ENCODE peak calls at places on chromosomes 2 and 18, in six cellular contexts. C, O, P, S, F and U are unnamed samples.

GRCh38 chr2:233267516-233268245 is 16.2 kb downstream of the ATG16L1 start:
- DNase-seq in C (peak; percentile 43), O (no peak), P (no peak), S (no peak), F (peak; percentile 52), U (peak; percentile 20)

GRCh38 chr18:61528961-61529360 is 195.7 kb downstream of the CDH20 start:
- DNase-seq in C (no peak), O (no peak), P (no peak), S (no peak), F (no peak), U (no peak)

GRCh38 chr18:13356032-13356431 is 137.5 kb downstream of the LDLRAD4 start:
- DNase-seq in C (no peak), O (no peak), P (no peak), S (no peak), F (no peak), U (no peak)

GRCh38 chr2:99825630-99826029 is 316.8 kb downstream of the AFF3 start:
- DNase-seq in C (no peak), O (no peak), P (no peak), S (no peak), F (no peak), U (no peak)

GRCh38 chr2:38602136-38602731 is 494 bp downstream of the HNRNPLL start:
- DNase-seq in C (peak; percentile 43), O (peak; percentile 35), P (peak; percentile 50), S (peak; percentile 74), F (peak; percentile 35), U (peak; percentile 46)

GRCh38 chr2:135265960-135266490 is 213.9 kb downstream of the RAB3GAP1 start:
- DNase-seq in C (no peak), O (no peak), P (no peak), S (no peak), F (no peak), U (no peak)

GRCh38 chr2:64987001-64987962 is 1.9 kb upstream of the SLC1A4 start:
- DNase-seq in C (no peak), O (no peak), P (peak; percentile 48), S (no peak), F (no peak), U (no peak)

GRCh38 chr2:217994776-217995274 is 8.0 kb downstream of the TNS1 start:
- DNase-seq in C (no peak), O (no peak), P (peak; percentile 82), S (no peak), F (no peak), U (no peak)

GRCh38 chr2:70942900-70943871 is 7.5 kb downstream of the ATP6V1B1 start:
- DNase-seq in C (no peak), O (no peak), P (no peak), S (no peak), F (peak; percentile 17), U (no peak)

GRCh38 chr2:174138161-174138560 is 110.2 kb downstream of the OLA1 start:
- DNase-seq in C (no peak), O (no peak), P (peak; percentile 9), S (no peak), F (no peak), U (no peak)

GRCh38 chr2:46275995-46276394 is 21.2 kb upstream of the EPAS1 start:
- DNase-seq in C (no peak), O (no peak), P (no peak), S (no peak), F (peak; percentile 81), U (no peak)

GRCh38 chr2:64015386-64015785 is 3.8 kb downstream of the VPS54 start:
- DNase-seq in C (no peak), O (no peak), P (no peak), S (no peak), F (no peak), U (no peak)

GRCh38 chr2:160279813-160280465 is 79.9 kb upstream of the ITGB6 start:
- DNase-seq in C (no peak), O (no peak), P (no peak), S (no peak), F (no peak), U (no peak)

GRCh38 chr2:111231532-111232252 is 111.0 kb downstream of the BCL2L11 start:
- DNase-seq in C (no peak), O (no peak), P (no peak), S (no peak), F (no peak), U (no peak)

GRCh38 chr2:230847883-230848388 is 16.8 kb upstream of the ITM2C start:
- DNase-seq in C (peak; percentile 92), O (peak; percentile 94), P (peak; percentile 90), S (peak; percentile 93), F (peak; percentile 91), U (peak; percentile 84)

GRCh38 chr2:209772316-209772715 is 684 bp downstream of the UNC80 start:
- DNase-seq in C (no peak), O (no peak), P (no peak), S (no peak), F (no peak), U (no peak)

GRCh38 chr2:213932-214693 is 49.7 kb downstream of the SH3YL1 start:
- DNase-seq in C (peak; percentile 27), O (no peak), P (peak; percentile 26), S (no peak), F (no peak), U (no peak)

GRCh38 chr2:26245231-26245732 is 543 bp downstream of the HADHB start:
- DNase-seq in C (peak; percentile 36), O (no peak), P (peak; percentile 52), S (no peak), F (peak; percentile 68), U (no peak)

GRCh38 chr2:54254180-54254579 is 1.8 kb downstream of the TSPYL6 start:
- DNase-seq in C (no peak), O (no peak), P (no peak), S (no peak), F (no peak), U (no peak)

GRCh38 chr2:42464631-42465030 is 29.2 kb downstream of the KCNG3 start:
- DNase-seq in C (no peak), O (no peak), P (no peak), S (no peak), F (no peak), U (no peak)

GRCh38 chr2:61134141-61134540 is 27.8 kb upstream of the C2orf74 start:
- DNase-seq in C (no peak), O (no peak), P (no peak), S (no peak), F (no peak), U (no peak)

GRCh38 chr2:3170792-3171455 is 206.7 kb downstream of the EIPR1 start:
- DNase-seq in C (no peak), O (no peak), P (peak; percentile 3), S (peak; percentile 37), F (no peak), U (no peak)

GRCh38 chr2:24926220-24926601 is 6.2 kb upstream of the ADCY3 start:
- DNase-seq in C (no peak), O (no peak), P (no peak), S (no peak), F (no peak), U (no peak)

GRCh38 chr2:24925815-24926214 is 5.8 kb upstream of the ADCY3 start:
- DNase-seq in C (no peak), O (no peak), P (no peak), S (no peak), F (no peak), U (no peak)

GRCh38 chr2:24926602-24927252 is 6.7 kb upstream of the ADCY3 start:
- DNase-seq in C (peak; percentile 38), O (no peak), P (peak; percentile 46), S (peak; percentile 57), F (peak; percentile 54), U (no peak)

GRCh38 chr2:24929230-24929629 is 9.2 kb upstream of the ADCY3 start:
- DNase-seq in C (peak; percentile 5), O (no peak), P (no peak), S (no peak), F (no peak), U (no peak)

DNA sequence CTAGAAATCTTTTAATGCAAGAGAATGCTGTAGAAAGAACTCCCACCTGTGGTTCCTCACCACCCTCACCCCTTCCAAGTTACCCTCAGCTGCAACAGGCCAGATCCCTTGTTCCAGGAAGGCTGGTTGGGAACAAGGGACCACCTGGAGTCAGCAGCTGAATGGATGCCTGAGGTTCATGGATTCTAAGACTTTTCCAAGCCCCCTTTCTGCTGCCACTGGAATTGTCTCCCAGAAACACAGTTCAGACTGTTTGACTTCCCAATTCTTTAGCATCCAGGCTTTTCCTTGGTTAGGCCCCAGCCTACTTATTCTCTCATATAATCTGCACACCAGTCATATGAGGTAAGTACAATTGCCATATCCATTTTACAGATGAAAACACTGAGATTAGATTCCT is 8.0 kb upstream of the ADCY3 start:
- DNase-seq in C (no peak), O (no peak), P (no peak), S (no peak), F (no peak), U (no peak)
- TF ChIP-seq CTCF in C (no peak), O (no peak), P (no peak), S (no peak), F (no peak), U (no peak)

GRCh38 chr2:10305715-10306114 is 3.0 kb downstream of the HPCAL1 start:
- DNase-seq in C (peak; percentile 44), O (peak; percentile 42), P (peak; percentile 72), S (peak; percentile 81), F (peak; percentile 47), U (no peak)
- TF ChIP-seq CTCF in C (no peak), O (no peak), P (peak; percentile 20), S (peak; percentile 81), F (peak; percentile 24), U (no peak)

DNA sequence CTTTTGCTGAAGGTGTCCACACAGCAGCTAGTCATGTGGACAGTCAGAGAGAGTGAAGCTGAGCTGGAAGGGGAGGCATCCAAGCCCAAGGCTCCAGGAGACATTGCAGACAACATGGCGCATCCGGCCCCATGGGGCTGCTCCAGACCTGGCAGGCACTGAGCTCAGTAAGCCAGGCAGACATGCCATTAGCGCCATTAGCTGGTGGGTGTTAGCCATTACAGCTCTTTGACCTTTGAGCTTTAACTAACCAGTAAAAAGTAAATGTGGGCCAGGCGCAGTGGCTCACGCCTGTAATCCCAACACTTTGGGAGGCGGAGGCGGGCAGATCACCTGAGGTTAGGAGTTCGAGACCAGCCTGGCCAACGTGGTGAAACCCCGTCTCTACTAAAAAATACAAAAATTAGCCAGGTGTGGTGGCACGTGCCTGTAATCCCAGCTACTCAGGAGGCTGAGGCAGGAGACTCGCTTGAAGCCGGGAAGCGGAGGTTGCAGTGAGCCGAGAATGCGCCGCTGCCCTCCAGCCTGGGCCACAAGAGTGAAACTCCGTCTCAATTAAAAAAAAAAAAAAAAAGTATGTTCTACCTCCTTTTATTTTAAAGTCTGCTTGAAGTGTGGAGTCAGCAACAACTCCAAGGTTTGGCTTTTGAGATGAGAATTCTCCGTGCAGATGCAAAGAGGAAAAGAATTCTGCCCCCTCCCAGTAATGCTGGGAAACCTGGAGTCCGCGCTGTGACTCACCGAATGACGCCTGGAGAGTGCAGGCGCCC is 69.4 kb downstream of the TWSG1 start:
- DNase-seq in C (no peak), O (no peak), P (no peak), S (no peak), F (no peak), U (no peak)
- TF ChIP-seq CTCF in C (no peak), O (no peak), P (no peak), S (no peak), F (no peak), U (no peak)

DNA sequence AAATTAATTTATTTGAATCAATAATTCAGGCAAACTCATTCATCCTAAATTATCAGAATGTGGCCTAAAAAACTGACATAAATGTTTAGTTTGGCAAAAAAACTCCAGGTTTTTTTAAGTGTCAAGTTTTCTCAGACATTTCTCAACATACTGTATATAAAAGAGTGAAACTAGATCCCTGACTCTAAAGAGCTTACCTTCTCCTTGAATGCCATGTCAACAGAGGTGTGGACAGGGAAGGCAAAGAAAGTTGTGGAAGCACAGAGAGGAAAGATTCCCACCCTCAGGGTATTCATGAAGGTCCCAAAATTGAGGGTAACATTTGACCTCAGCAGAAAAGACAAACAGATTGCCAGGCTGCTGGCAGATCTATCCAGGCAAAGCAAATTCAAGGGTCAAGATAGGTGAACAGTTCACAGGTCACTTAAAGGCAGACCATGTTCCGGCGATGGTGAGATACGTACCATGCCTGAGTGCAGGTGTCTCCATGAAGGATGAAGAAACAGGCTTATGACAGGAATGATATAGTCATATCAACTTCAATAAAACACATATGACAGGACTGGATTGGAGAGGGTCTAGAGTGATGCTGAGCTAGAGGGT is 1638.3 kb upstream of the ZEB2 start:
- DNase-seq in C (no peak), O (no peak), P (no peak), S (no peak), F (no peak), U (no peak)
- TF ChIP-seq CTCF in C (no peak), O (no peak), P (no peak), S (no peak), F (no peak), U (no peak)